ENCODE peak calls at places on chromosomes 12 and 14, in four cellular contexts. H is uterus, E is adrenal gland, X is heart right ventricle. U is an unnamed sample.

GRCh38 chr14:80867091-80867490 is 74.4 kb downstream of the CEP128 start:
- DNase-seq in H (no peak), E (no peak), X (no peak), U (no peak)

GRCh38 chr14:54772451-54772881 is 130.2 kb downstream of the GCH1 start:
- DNase-seq in H (no peak), E (no peak), X (no peak), U (no peak)

GRCh38 chr12:56462565-56462964 is 5.8 kb upstream of the SPRYD4 start:
- DNase-seq in H (no peak), E (no peak), X (no peak), U (no peak)

GRCh38 chr14:30417121-30417520 is 141.8 kb upstream of the G2E3 start:
- DNase-seq in H (no peak), E (no peak), X (no peak), U (no peak)

GRCh38 chr12:76942276-76942675 is 63.5 kb upstream of the CSRP2 start:
- DNase-seq in H (no peak), E (no peak), X (no peak), U (no peak)

GRCh38 chr14:96318836-96319235 is 44.3 kb downstream of the ATG2B start:
- DNase-seq in H (no peak), E (peak; percentile 32), X (no peak), U (no peak)

GRCh38 chr12:124304314-124304790 is 9.5 kb downstream of the RFLNA start:
- DNase-seq in H (no peak), E (no peak), X (no peak), U (no peak)

GRCh38 chr12:132170094-132170636 is 25.9 kb downstream of the NOC4L start:
- DNase-seq in H (no peak), E (no peak), X (peak; percentile 6), U (no peak)

GRCh38 chr14:105883066-105884005 is 357.0 kb downstream of the TMEM121 start:
- DNase-seq in H (peak; percentile 5), E (peak; percentile 3), X (peak; percentile 2), U (peak; percentile 58)

GRCh38 chr14:33737446-33737845 is 213.4 kb downstream of the EGLN3 start:
- DNase-seq in H (no peak), E (no peak), X (no peak), U (no peak)

DNA sequence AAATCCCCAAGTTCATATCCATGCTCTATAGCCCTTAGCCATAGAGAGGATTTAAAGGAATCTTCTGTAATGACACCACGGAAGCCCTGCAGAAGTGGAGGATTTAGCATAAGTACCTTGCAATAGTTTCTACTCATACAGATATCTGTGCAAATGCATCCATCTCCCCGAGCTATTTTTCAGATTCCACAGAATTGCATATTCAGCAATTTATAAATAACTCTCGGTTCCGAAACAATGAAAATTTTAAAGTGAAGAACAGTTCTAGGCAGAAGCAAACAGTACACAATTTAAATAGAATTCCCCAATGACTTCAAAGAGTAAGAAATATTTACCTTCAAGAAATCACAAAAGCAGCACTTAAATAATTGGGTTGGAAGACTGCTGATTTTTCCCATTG is 379 bp downstream of the IGF1 start:
- DNase-seq in H (no peak), E (no peak), X (no peak), U (no peak)
- H3K4me3 ChIP-seq in H (peak overlapping the region; percentile 24), E (peak overlapping the region; percentile 47), X (peak overlapping the region; percentile 50), U (peak overlapping the region; percentile 66)

DNA sequence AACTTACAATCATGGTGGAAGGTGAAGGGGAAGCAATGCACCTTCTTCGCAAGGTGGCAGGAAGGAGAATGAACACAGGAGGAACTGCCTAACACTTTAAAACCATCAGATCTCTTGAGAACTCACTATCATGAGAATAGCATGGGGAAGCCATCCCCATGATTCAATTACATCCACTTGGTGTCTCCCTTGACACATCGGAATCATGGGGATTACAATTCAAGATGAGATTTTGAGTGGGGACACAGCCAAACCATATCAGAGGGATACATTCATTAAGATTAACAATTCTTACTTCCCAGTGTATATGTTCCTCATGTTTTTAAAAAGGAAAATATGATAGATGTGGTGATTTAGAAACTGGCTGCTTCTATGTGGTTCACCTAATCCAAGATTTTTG is 117.9 kb downstream of the PDE3A start:
- DNase-seq in H (no peak), E (no peak), X (no peak), U (no peak)
- TF ChIP-seq CTCF in H (no peak), E (no peak), X (no peak), U (no peak)

DNA sequence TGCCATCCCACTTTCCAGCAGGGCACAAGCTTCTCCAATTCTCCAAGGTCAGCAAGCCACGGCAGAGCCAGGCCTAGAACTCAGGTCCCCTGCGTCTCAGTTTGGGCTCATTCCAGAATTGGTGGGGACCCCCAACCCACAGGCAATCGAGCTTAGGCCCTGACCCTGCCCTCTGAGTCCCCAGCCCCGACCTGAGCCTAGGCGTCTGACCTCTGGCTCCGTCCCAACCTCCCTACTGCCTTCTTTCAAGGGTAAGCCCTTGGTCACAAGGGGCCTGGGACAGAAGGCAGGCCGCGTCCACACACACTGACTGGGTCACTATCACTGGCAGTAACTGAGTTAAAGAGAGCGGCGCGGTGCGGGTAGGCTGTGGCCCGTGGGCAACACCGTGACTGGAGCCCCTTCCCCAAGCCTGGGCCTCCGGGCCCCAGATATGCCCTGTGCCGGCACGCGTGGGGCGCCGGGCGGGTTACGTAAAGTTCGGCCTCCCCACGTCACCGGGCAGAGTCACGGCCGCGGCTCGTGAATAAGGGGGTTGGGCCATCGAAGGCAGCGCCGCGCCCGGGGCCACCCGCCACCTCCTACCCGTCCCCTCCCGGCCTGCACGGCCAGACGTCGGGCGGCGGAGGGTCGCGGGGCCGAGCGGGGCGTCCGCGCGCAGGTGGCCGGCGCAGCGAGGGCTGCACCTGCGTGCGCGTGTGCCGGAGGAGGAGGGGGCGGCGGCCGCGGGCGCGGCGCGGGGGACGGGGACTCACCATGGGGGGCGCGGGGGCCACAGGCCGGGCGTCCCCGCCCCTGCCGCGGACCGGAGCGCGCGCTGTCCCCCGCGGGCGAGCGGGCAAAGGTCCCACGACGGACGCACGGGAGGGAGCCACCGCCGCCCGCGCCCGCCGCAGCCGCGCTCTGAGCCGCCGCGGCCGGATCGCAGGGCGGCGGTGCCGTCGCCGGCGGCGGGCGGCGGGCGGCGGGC is 517 bp downstream of the ANKRD9 start:
- DNase-seq in H (peak; percentile 67), E (peak; percentile 73), X (peak; percentile 77), U (no peak)
- H3K4me3 ChIP-seq in H (peak overlapping the region; percentile 52), E (peak overlapping the region; percentile 62), X (peak overlapping the region; percentile 61), U (peak overlapping the region; percentile 90)

GRCh38 chr14:76101980-76102379 is 49.7 kb upstream of the GPATCH2L start:
- DNase-seq in H (no peak), E (no peak), X (no peak), U (no peak)
- TF ChIP-seq CTCF in H (no peak), E (no peak), X (no peak), U (no peak)

GRCh38 chr14:90062852-90063539 is 1.2 kb downstream of the KCNK13 start:
- DNase-seq in H (no peak), E (no peak), X (no peak), U (no peak)
- H3K4me3 ChIP-seq in H (no peak overlapping the region), E (peak overlapping the region; percentile 42), X (peak overlapping the region; percentile 64), U (peak overlapping the region; percentile 72)

GRCh38 chr14:103206023-103206481 is 82.8 kb downstream of the TNFAIP2 start:
- DNase-seq in H (peak; percentile 62), E (no peak), X (no peak), U (no peak)

GRCh38 chr14:103207038-103207403 is 83.8 kb downstream of the TNFAIP2 start:
- DNase-seq in H (peak; percentile 93), E (peak; percentile 74), X (peak; percentile 83), U (peak; percentile 84)

GRCh38 chr14:103207404-103208072 is 84.3 kb downstream of the TNFAIP2 start:
- DNase-seq in H (peak; percentile 75), E (no peak), X (peak; percentile 56), U (no peak)

GRCh38 chr14:103205541-103205906 is 82.3 kb downstream of the TNFAIP2 start:
- DNase-seq in H (no peak), E (no peak), X (no peak), U (no peak)

DNA sequence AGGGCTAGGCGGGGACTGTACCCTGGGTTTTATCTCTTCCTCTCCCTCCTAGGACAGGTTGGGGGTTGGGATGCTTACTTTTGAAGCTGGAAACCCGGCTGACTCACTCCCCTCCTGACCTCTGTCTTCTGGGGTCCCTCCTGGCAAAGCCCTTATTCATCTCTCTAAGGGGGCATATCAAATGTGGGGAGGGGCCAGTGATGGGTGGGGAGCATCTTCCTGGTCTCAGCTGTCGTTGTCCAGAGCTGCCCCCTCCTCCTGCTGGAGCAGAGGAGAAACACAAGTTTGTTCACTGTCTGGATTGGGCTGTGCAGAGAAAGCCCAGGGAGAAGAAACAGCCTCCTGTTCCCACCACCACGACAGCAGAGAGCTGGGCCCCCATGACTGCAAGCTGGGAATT is 85.8 kb downstream of the TNFAIP2 start:
- DNase-seq in H (no peak), E (no peak), X (no peak), U (no peak)
- TF ChIP-seq CTCF in H (peak; percentile 31), E (no peak), X (no peak), U (no peak)

GRCh38 chr12:112001555-112001954 is 11.4 kb downstream of the TMEM116 start:
- DNase-seq in H (no peak), E (no peak), X (no peak), U (no peak)
- H3K4me3 ChIP-seq in H (no peak overlapping the region), E (no peak overlapping the region), X (peak overlapping the region; percentile 29), U (no peak overlapping the region)

DNA sequence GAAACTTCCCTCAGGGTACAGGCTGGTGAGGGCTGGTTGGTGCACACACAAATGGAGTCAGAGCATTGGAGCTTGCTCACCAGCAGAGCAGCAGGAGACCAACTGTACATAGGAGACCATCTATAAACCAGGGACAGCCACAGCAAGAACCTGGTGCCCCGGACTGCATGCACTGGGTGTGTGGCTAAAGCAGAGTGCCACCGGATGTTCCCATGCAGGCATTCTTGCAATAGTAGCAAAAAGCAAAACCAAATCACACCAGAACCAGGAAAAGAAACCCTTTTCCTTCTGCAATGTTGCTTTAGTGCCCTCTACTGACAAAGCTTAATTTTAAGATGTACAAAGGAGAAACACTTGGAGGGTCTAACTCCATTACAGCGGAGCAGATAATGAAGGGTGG is 136.3 kb downstream of the MDGA2 start:
- DNase-seq in H (no peak), E (no peak), X (no peak), U (no peak)
- TF ChIP-seq CTCF in H (no peak), E (peak; percentile 12), X (peak; percentile 25), U (no peak)